ENCODE peak calls at places on chromosomes 6 and 20, in five cellular contexts. One of them, this sample, is unnamed.

GRCh38 chr6:71284785-71285184 is 3.8 kb upstream of the OGFRL1 start:
- DNase-seq in Right ventricle myocardium inferior: no peak
- DNase-seq in HEK293T: no peak
- DNase-seq in stimulated activated naive CD4-positive, alpha-beta T cell: no peak
- DNase-seq in D341Med: no peak
- DNase-seq in this sample: no peak

GRCh38 chr6:54060286-54060685 is 51.0 kb upstream of the MLIP start:
- DNase-seq in Right ventricle myocardium inferior: no peak
- DNase-seq in HEK293T: no peak
- DNase-seq in stimulated activated naive CD4-positive, alpha-beta T cell: no peak
- DNase-seq in D341Med: no peak
- DNase-seq in this sample: no peak

GRCh38 chr6:48744948-48745347 is 634.0 kb upstream of the PTCHD4 start:
- DNase-seq in Right ventricle myocardium inferior: no peak
- DNase-seq in HEK293T: no peak
- DNase-seq in stimulated activated naive CD4-positive, alpha-beta T cell: no peak
- DNase-seq in D341Med: no peak
- DNase-seq in this sample: no peak

GRCh38 chr6:118597636-118598035 is 49.5 kb downstream of the PLN start:
- DNase-seq in Right ventricle myocardium inferior: no peak
- DNase-seq in HEK293T: no peak
- DNase-seq in stimulated activated naive CD4-positive, alpha-beta T cell: no peak
- DNase-seq in D341Med: no peak
- DNase-seq in this sample: no peak

GRCh38 chr20:37283530-37284195 is 5.8 kb upstream of the MANBAL start:
- DNase-seq in Right ventricle myocardium inferior: no peak
- DNase-seq in HEK293T: no peak
- DNase-seq in stimulated activated naive CD4-positive, alpha-beta T cell: no peak
- DNase-seq in D341Med: no peak
- DNase-seq in this sample: no peak

GRCh38 chr20:19823971-19824370 is 65.9 kb downstream of the RIN2 start:
- DNase-seq in Right ventricle myocardium inferior: no peak
- DNase-seq in HEK293T: no peak
- DNase-seq in stimulated activated naive CD4-positive, alpha-beta T cell: no peak
- DNase-seq in D341Med: no peak
- DNase-seq in this sample: no peak

GRCh38 chr20:37650661-37651060 is 43.2 kb upstream of the CTNNBL1 start:
- DNase-seq in Right ventricle myocardium inferior: no peak
- DNase-seq in HEK293T: no peak
- DNase-seq in stimulated activated naive CD4-positive, alpha-beta T cell: no peak
- DNase-seq in D341Med: no peak
- DNase-seq in this sample: no peak

GRCh38 chr6:38391206-38391908 is 248.4 kb downstream of the BTBD9 start:
- DNase-seq in Right ventricle myocardium inferior: no peak
- DNase-seq in HEK293T: no peak
- DNase-seq in stimulated activated naive CD4-positive, alpha-beta T cell: no peak
- DNase-seq in D341Med: no peak
- DNase-seq in this sample: no peak

GRCh38 chr20:38870733-38871559 is 55.3 kb upstream of the FAM83D start:
- DNase-seq in Right ventricle myocardium inferior: no peak
- DNase-seq in HEK293T: no peak
- DNase-seq in stimulated activated naive CD4-positive, alpha-beta T cell: no peak
- DNase-seq in D341Med: no peak
- DNase-seq in this sample: peak

GRCh38 chr20:33551778-33552177 is 61.9 kb downstream of the CBFA2T2 start:
- DNase-seq in Right ventricle myocardium inferior: no peak
- DNase-seq in HEK293T: no peak
- DNase-seq in stimulated activated naive CD4-positive, alpha-beta T cell: no peak
- DNase-seq in D341Med: no peak
- DNase-seq in this sample: no peak

GRCh38 chr6:159090530-159091306 is 45.9 kb upstream of the TAGAP start:
- DNase-seq in Right ventricle myocardium inferior: no peak
- DNase-seq in HEK293T: no peak
- DNase-seq in stimulated activated naive CD4-positive, alpha-beta T cell: no peak
- DNase-seq in D341Med: no peak
- DNase-seq in this sample: no peak

GRCh38 chr6:33822575-33823395 is 19.0 kb upstream of the MLN start:
- DNase-seq in Right ventricle myocardium inferior: no peak
- DNase-seq in HEK293T: peak
- DNase-seq in stimulated activated naive CD4-positive, alpha-beta T cell: no peak
- DNase-seq in D341Med: peak
- DNase-seq in this sample: no peak

GRCh38 chr6:98980814-98981213 is 33.1 kb upstream of the FBXL4 start:
- DNase-seq in Right ventricle myocardium inferior: no peak
- DNase-seq in HEK293T: peak
- DNase-seq in stimulated activated naive CD4-positive, alpha-beta T cell: no peak
- DNase-seq in D341Med: no peak
- DNase-seq in this sample: no peak

GRCh38 chr20:17808357-17808756 is 108.6 kb downstream of the BANF2 start:
- DNase-seq in Right ventricle myocardium inferior: no peak
- DNase-seq in HEK293T: no peak
- DNase-seq in stimulated activated naive CD4-positive, alpha-beta T cell: no peak
- DNase-seq in D341Med: no peak
- DNase-seq in this sample: no peak

GRCh38 chr6:169981568-169981967 is 230.1 kb downstream of the ERMARD start:
- DNase-seq in Right ventricle myocardium inferior: no peak
- DNase-seq in HEK293T: no peak
- DNase-seq in stimulated activated naive CD4-positive, alpha-beta T cell: no peak
- DNase-seq in D341Med: no peak
- DNase-seq in this sample: no peak

GRCh38 chr6:1678201-1678600 is 68.5 kb downstream of the FOXC1 start:
- DNase-seq in Right ventricle myocardium inferior: no peak
- DNase-seq in HEK293T: no peak
- DNase-seq in stimulated activated naive CD4-positive, alpha-beta T cell: no peak
- DNase-seq in D341Med: no peak
- DNase-seq in this sample: no peak

GRCh38 chr6:56259682-56260081 is 12.3 kb upstream of the COL21A1 start:
- DNase-seq in Right ventricle myocardium inferior: no peak
- DNase-seq in HEK293T: no peak
- DNase-seq in stimulated activated naive CD4-positive, alpha-beta T cell: no peak
- DNase-seq in D341Med: no peak
- DNase-seq in this sample: no peak

GRCh38 chr6:52552278-52552643 is 24.6 kb downstream of the TRAM2 start:
- DNase-seq in Right ventricle myocardium inferior: no peak
- DNase-seq in HEK293T: no peak
- DNase-seq in stimulated activated naive CD4-positive, alpha-beta T cell: no peak
- DNase-seq in D341Med: no peak
- DNase-seq in this sample: no peak

GRCh38 chr20:35012227-35013069 is 56.8 kb downstream of the MYH7B start:
- DNase-seq in Right ventricle myocardium inferior: no peak
- DNase-seq in HEK293T: no peak
- DNase-seq in stimulated activated naive CD4-positive, alpha-beta T cell: no peak
- DNase-seq in D341Med: peak
- DNase-seq in this sample: no peak

GRCh38 chr6:21064716-21065340 is 528.7 kb upstream of the SOX4 start:
- DNase-seq in Right ventricle myocardium inferior: no peak
- DNase-seq in HEK293T: no peak
- DNase-seq in stimulated activated naive CD4-positive, alpha-beta T cell: no peak
- DNase-seq in D341Med: no peak
- DNase-seq in this sample: no peak

GRCh38 chr6:487956-488355 is 96.4 kb downstream of the IRF4 start:
- DNase-seq in Right ventricle myocardium inferior: no peak
- DNase-seq in HEK293T: no peak
- DNase-seq in stimulated activated naive CD4-positive, alpha-beta T cell: no peak
- DNase-seq in D341Med: no peak
- DNase-seq in this sample: no peak

GRCh38 chr6:31139599-31139998 is 733 bp upstream of the PSORS1C2 start:
- DNase-seq in Right ventricle myocardium inferior: no peak
- DNase-seq in HEK293T: no peak
- DNase-seq in stimulated activated naive CD4-positive, alpha-beta T cell: no peak
- DNase-seq in D341Med: no peak
- DNase-seq in this sample: no peak

GRCh38 chr6:68139130-68139529 is 496.0 kb upstream of the ADGRB3 start:
- DNase-seq in Right ventricle myocardium inferior: no peak
- DNase-seq in HEK293T: no peak
- DNase-seq in stimulated activated naive CD4-positive, alpha-beta T cell: no peak
- DNase-seq in D341Med: peak
- DNase-seq in this sample: no peak

GRCh38 chr20:64064145-64064698 is 1.2 kb downstream of the TCEA2 start:
- DNase-seq in Right ventricle myocardium inferior: no peak
- DNase-seq in HEK293T: no peak
- DNase-seq in stimulated activated naive CD4-positive, alpha-beta T cell: no peak
- DNase-seq in D341Med: no peak
- DNase-seq in this sample: no peak

GRCh38 chr6:145087034-145087433 is 648.3 kb downstream of the EPM2A start:
- DNase-seq in Right ventricle myocardium inferior: no peak
- DNase-seq in HEK293T: no peak
- DNase-seq in stimulated activated naive CD4-positive, alpha-beta T cell: no peak
- DNase-seq in D341Med: no peak
- DNase-seq in this sample: no peak

GRCh38 chr6:16352258-16352635 is 113.9 kb downstream of the GMPR start:
- DNase-seq in Right ventricle myocardium inferior: no peak
- DNase-seq in HEK293T: no peak
- DNase-seq in stimulated activated naive CD4-positive, alpha-beta T cell: no peak
- DNase-seq in D341Med: no peak
- DNase-seq in this sample: no peak

GRCh38 chr6:168007592-168008338 is 10.3 kb downstream of the KIF25 start:
- DNase-seq in Right ventricle myocardium inferior: no peak
- DNase-seq in HEK293T: no peak
- DNase-seq in stimulated activated naive CD4-positive, alpha-beta T cell: no peak
- DNase-seq in D341Med: no peak
- DNase-seq in this sample: no peak

This sample was measured in T follicular helper cell.